ENCODE peak calls at places on chromosomes 13 and 19, in six cellular contexts. G is non-pigmented ciliary epithelial cell; N is memory B cell; K is activated CD8-positive, alpha-beta memory T cell treated with anti-CD3 and anti-CD28 coated beads for 1 hour; D is AG04450; W is mucosa of descending colon. C is an unnamed sample.

GRCh38 chr19:48642862-48643261 is 3.1 kb downstream of the CA11 start:
- DNase-seq in D (no peak), W (no peak), G (no peak), N (no peak), K (no peak), C (no peak)

GRCh38 chr13:39982745-39983144 is 327.3 kb downstream of the COG6 start:
- DNase-seq in D (no peak), W (no peak), G (no peak), N (no peak), K (no peak), C (no peak)

GRCh38 chr19:36420961-36421748 is 2.7 kb upstream of the ZFP82 start:
- DNase-seq in W (peak; percentile 26), K (no peak), G (no peak), D (no peak), N (no peak), C (peak; percentile 53)

GRCh38 chr19:40279761-40280607 is 5.2 kb downstream of the AKT2 start:
- DNase-seq in D (no peak), N (no peak), W (no peak), K (no peak), G (no peak), C (no peak)

GRCh38 chr19:30695171-30695875 is 323.1 kb downstream of the ZNF536 start:
- DNase-seq in D (no peak), W (no peak), K (no peak), G (no peak), N (no peak), C (no peak)

GRCh38 chr13:112855859-112856258 is 113.2 kb upstream of the MCF2L start:
- DNase-seq in N (no peak), D (no peak), G (no peak), W (no peak), K (no peak), C (no peak)

GRCh38 chr19:58558066-58558622 is at the start of gene UBE2M:
- DNase-seq in G (no peak), N (no peak), K (no peak), W (peak; percentile 77), D (no peak), C (peak; percentile 63)

GRCh38 chr13:65656740-65657329 is 1573.3 kb downstream of the PCDH9 start:
- DNase-seq in K (no peak), G (no peak), N (no peak), W (no peak), D (no peak), C (no peak)

GRCh38 chr13:33863390-33863789 is 45.4 kb downstream of the RFC3 start:
- DNase-seq in G (no peak), W (no peak), N (no peak), D (no peak), K (no peak), C (no peak)

GRCh38 chr19:53808710-53809125 is 15.4 kb downstream of the NLRP12 start:
- DNase-seq in W (no peak), D (no peak), G (no peak), N (no peak), K (no peak), C (peak; percentile 14)

GRCh38 chr19:2770055-2771013 is 12.7 kb downstream of the SGTA start:
- DNase-seq in N (no peak), K (no peak), D (peak; percentile 7), W (no peak), G (no peak), C (no peak)

GRCh38 chr19:17219286-17219685 is 4.1 kb downstream of the USE1 start:
- DNase-seq in W (no peak), D (no peak), K (no peak), G (no peak), N (no peak), C (no peak)

GRCh38 chr19:39474139-39474620 is 6.5 kb upstream of the TIMM50 start:
- DNase-seq in K (peak; percentile 38), G (no peak), W (peak; percentile 66), N (peak; percentile 67), D (no peak), C (peak; percentile 84)

GRCh38 chr13:78993792-78994191 is 334.8 kb upstream of the OBI1 start:
- DNase-seq in N (no peak), K (no peak), W (no peak), D (no peak), G (no peak), C (peak; percentile 12)

GRCh38 chr19:11169896-11170678 is 14.5 kb upstream of the SPC24 start:
- DNase-seq in K (no peak), D (no peak), G (no peak), N (no peak), W (no peak), C (no peak)

GRCh38 chr13:107462501-107462900 is 752.8 kb downstream of the LIG4 start:
- DNase-seq in K (no peak), W (no peak), G (no peak), D (no peak), N (no peak), C (no peak)

GRCh38 chr13:78323848-78324247 is 279.5 kb downstream of the POU4F1 start:
- DNase-seq in W (no peak), G (peak; percentile 31), K (no peak), D (no peak), N (no peak), C (no peak)